ENCODE peak calls at places on chromosomes 6 and 20, in seven cellular contexts. N is GM23338; Y is stimulated activated CD4-positive, alpha-beta T cell treated with anti-CD3 and anti-CD28 coated beads, Interleukin-2, amount 100 ng/mL, for 4 hours; D is GM12865; T is SW 1271; K is astrocyte of the spinal cord; B is cardiac muscle cell. V is an unnamed sample.

GRCh38 chr6:35370799-35371493 is 28.6 kb downstream of the PPARD start:
- DNase-seq in B (no peak), N (no peak), D (peak), K (no peak), Y (no peak), T (no peak), V (no peak)

GRCh38 chr20:44990425-44990824 is 24.1 kb downstream of the STK4 start:
- DNase-seq in D (peak), K (peak), N (no peak), Y (peak), T (no peak), B (peak), V (no peak)

GRCh38 chr6:5278047-5278446 is 16.7 kb downstream of the FARS2 start:
- DNase-seq in Y (no peak), N (no peak), T (no peak), D (peak), B (no peak), K (no peak), V (no peak)

GRCh38 chr6:153090241-153090930 is 40.7 kb downstream of the RGS17 start:
- DNase-seq in Y (no peak), N (no peak), K (peak), T (peak), D (no peak), B (peak), V (peak)

GRCh38 chr20:63639093-63639860 is 12.4 kb upstream of the GMEB2 start:
- DNase-seq in B (no peak), N (no peak), K (no peak), Y (peak), D (peak), T (no peak), V (no peak)

GRCh38 chr6:130675072-130675471 is 152.1 kb upstream of the SMLR1 start:
- DNase-seq in N (no peak), D (no peak), K (peak), B (peak), Y (no peak), T (no peak), V (no peak)

GRCh38 chr20:10846831-10847230 is 173.0 kb upstream of the JAG1 start:
- DNase-seq in N (no peak), B (no peak), D (no peak), T (no peak), K (no peak), Y (no peak), V (no peak)

GRCh38 chr20:19546648-19547047 is 211.4 kb upstream of the RIN2 start:
- DNase-seq in N (no peak), Y (no peak), T (no peak), K (no peak), D (no peak), B (no peak), V (no peak)

GRCh38 chr20:34112600-34113061 is 588 bp upstream of the EIF2S2 start:
- DNase-seq in K (no peak), B (peak), D (peak), N (peak), Y (no peak), T (peak), V (no peak)

GRCh38 chr20:10654630-10655029 is 19.2 kb downstream of the JAG1 start:
- DNase-seq in D (peak), T (no peak), N (peak), Y (no peak), K (no peak), B (no peak), V (no peak)

GRCh38 chr20:48937674-48938073 is 16.2 kb downstream of the ARFGEF2 start:
- DNase-seq in D (no peak), B (no peak), T (no peak), N (no peak), K (no peak), Y (no peak), V (no peak)

GRCh38 chr20:4083103-4083864 is 67.9 kb upstream of the RNF24 start:
- DNase-seq in D (no peak), Y (no peak), K (no peak), T (no peak), B (no peak), N (peak), V (no peak)

GRCh38 chr6:166488081-166488685 is 98.3 kb downstream of the RAMACL start:
- DNase-seq in D (peak), K (peak), Y (peak), N (no peak), T (no peak), B (peak), V (peak)

GRCh38 chr6:128186724-128187123 is 285.9 kb upstream of the THEMIS start:
- DNase-seq in D (no peak), K (no peak), B (no peak), Y (no peak), T (no peak), N (no peak), V (no peak)

GRCh38 chr6:11650297-11650696 is 112.7 kb downstream of the TMEM170B start:
- DNase-seq in D (no peak), T (peak), Y (no peak), B (peak), K (peak), N (peak), V (peak)

GRCh38 chr6:42781811-42782688 is at the start of gene BICRAL:
- DNase-seq in B (peak), K (peak), Y (peak), N (peak), T (peak), D (peak), V (no peak)

V was measured in glomerular endothelial cell.